ENCODE peak calls at places on chromosomes 4 and X, in six cellular contexts. X is SK-N-DZ, Z is posterior vena cava, V is H54, S is putamen, I is RWPE1. D is an unnamed sample.

GRCh38 chr4:21765810-21766407 is 182.7 kb downstream of the KCNIP4 start:
- DNase-seq in I (peak), Z (no peak), V (no peak), X (peak), S (peak), D (peak)

GRCh38 chr4:111959202-111959601 is 186.1 kb upstream of the FAM241A start:
- DNase-seq in Z (no peak), I (peak), X (no peak), V (no peak), S (no peak), D (no peak)

GRCh38 chrX:86946569-86946968 is 571.0 kb upstream of the KLHL4 start:
- DNase-seq in X (peak), V (peak), I (peak), Z (no peak), S (peak), D (no peak)

GRCh38 chr4:23805381-23805780 is 84.5 kb downstream of the PPARGC1A start:
- DNase-seq in X (no peak), V (no peak), I (no peak), S (no peak), Z (no peak), D (no peak)

GRCh38 chr4:133402616-133403015 is 253.5 kb downstream of the PCDH10 start:
- DNase-seq in S (no peak), X (no peak), V (peak), Z (no peak), I (peak), D (no peak)

GRCh38 chr4:128863314-128864075 is 54.0 kb downstream of the JADE1 start:
- DNase-seq in X (peak), Z (peak), V (peak), I (peak), S (peak), D (peak)

GRCh38 chr4:87116230-87116629 is 104.2 kb downstream of the KLHL8 start:
- DNase-seq in I (no peak), X (no peak), S (no peak), Z (no peak), V (no peak), D (no peak)

GRCh38 chrX:475926-476723 is 89.4 kb upstream of the PPP2R3B start:
- DNase-seq in I (no peak), S (no peak), Z (no peak), X (no peak), V (no peak), D (no peak)

GRCh38 chr4:104302731-104303130 is 192.0 kb downstream of the CXXC4 start:
- DNase-seq in S (peak), Z (no peak), X (no peak), I (no peak), V (no peak), D (no peak)

GRCh38 chrX:121579016-121579760 is 531.8 kb downstream of the GLUD2 start:
- DNase-seq in I (no peak), Z (no peak), X (peak), V (no peak), S (no peak), D (no peak)

GRCh38 chr4:88854481-88854880 is 156.9 kb upstream of the NAP1L5 start:
- DNase-seq in I (no peak), V (no peak), Z (no peak), S (no peak), X (no peak), D (no peak)

GRCh38 chr4:16227462-16227868 is 1.2 kb upstream of the TAPT1 start:
- DNase-seq in X (no peak), I (no peak), Z (no peak), V (no peak), S (peak), D (no peak)

GRCh38 chr4:80138556-80139538 is 58.5 kb upstream of the PRDM8 start:
- DNase-seq in Z (no peak), S (no peak), I (no peak), V (no peak), X (no peak), D (no peak)

GRCh38 chrX:44675364-44676024 is 132.8 kb upstream of the FUNDC1 start:
- DNase-seq in X (peak), V (peak), Z (peak), S (no peak), I (peak), D (peak)

GRCh38 chrX:14043209-14043608 is 13.5 kb upstream of the GEMIN8 start:
- DNase-seq in S (no peak), X (no peak), Z (no peak), I (no peak), V (no peak), D (no peak)

GRCh38 chr4:99679204-99679603 is 21.6 kb upstream of the C4orf54 start:
- DNase-seq in Z (no peak), X (no peak), V (no peak), S (no peak), I (no peak), D (no peak)

GRCh38 chrX:114906978-114907510 is 110.4 kb downstream of the IL13RA2 start:
- DNase-seq in Z (no peak), X (no peak), V (no peak), S (no peak), I (no peak), D (peak)

GRCh38 chrX:19728915-19729314 is 158.5 kb downstream of the SH3KBP1 start:
- DNase-seq in I (no peak), X (no peak), Z (no peak), V (no peak), S (no peak), D (no peak)

GRCh38 chrX:9955506-9955905 is 11.7 kb upstream of the CLDN34 start:
- DNase-seq in S (no peak), V (no peak), X (no peak), I (no peak), Z (no peak), D (no peak)

GRCh38 chr4:110610940-110611785 is 11.7 kb downstream of the PITX2 start:
- DNase-seq in X (no peak), S (no peak), Z (no peak), V (no peak), I (no peak), D (no peak)

GRCh38 chrX:71291381-71291780 is 7.9 kb downstream of the NONO start:
- DNase-seq in X (no peak), I (no peak), V (no peak), Z (no peak), S (no peak), D (no peak)

GRCh38 chr4:119026662-119027444 is 108.8 kb upstream of the MYOZ2 start:
- DNase-seq in X (no peak), V (no peak), S (no peak), Z (no peak), I (no peak), D (peak)